ENCODE peak calls at places on chromosomes 1 and 21, in ten cellular contexts. O is AG10803, B is GM12864, A is lung, H is neural progenitor cell, V is ovary, U is dorsolateral prefrontal cortex, Z is GM12865, Q is astrocyte, I is brain microvascular endothelial cell. R is an unnamed sample.

GRCh38 chr1:175576870-175577269 is 166.5 kb downstream of the TNR start:
- DNase-seq in O (no peak), B (no peak), A (no peak), H (no peak), V (no peak), U (no peak), Z (no peak), Q (no peak), I (no peak), R (no peak)

GRCh38 chr1:101592861-101593260 is 356.0 kb downstream of the S1PR1 start:
- DNase-seq in O (no peak), B (no peak), A (no peak), H (no peak), V (no peak), U (no peak), Z (no peak), Q (peak), I (peak), R (peak)

GRCh38 chr1:243930822-243931671 is 81.0 kb upstream of the AKT3 start:
- DNase-seq in O (no peak), B (no peak), A (no peak), H (peak), V (no peak), U (no peak), Z (no peak), Q (peak), I (no peak), R (no peak)

GRCh38 chr1:65209005-65209885 is 61.2 kb downstream of the AK4 start:
- DNase-seq in O (peak), B (no peak), A (no peak), H (peak), V (no peak), U (no peak), Z (peak), Q (peak), I (peak), R (peak)

GRCh38 chr1:241639653-241640148 is 468 bp downstream of the CHML start:
- DNase-seq in O (peak), B (no peak), A (peak), H (peak), V (no peak), U (peak), Z (peak), Q (peak), I (peak), R (peak)

GRCh38 chr1:20731057-20731991 is 1.2 kb downstream of the SH2D5 start:
- DNase-seq in O (no peak), B (no peak), A (no peak), H (no peak), V (no peak), U (no peak), Z (no peak), Q (no peak), I (no peak), R (no peak)

GRCh38 chr1:7287013-7287412 is 484.1 kb upstream of the VAMP3 start:
- DNase-seq in O (no peak), B (no peak), A (no peak), H (no peak), V (no peak), U (no peak), Z (no peak), Q (no peak), I (no peak), R (no peak)

GRCh38 chr1:246219508-246220030 is 287.5 kb downstream of the SMYD3 start:
- DNase-seq in O (peak), B (no peak), A (no peak), H (peak), V (no peak), U (no peak), Z (peak), Q (peak), I (no peak), R (no peak)

GRCh38 chr1:11873954-11874562 is 15.3 kb upstream of the NPPB start:
- DNase-seq in O (no peak), B (no peak), A (no peak), H (no peak), V (no peak), U (no peak), Z (no peak), Q (no peak), I (no peak), R (no peak)

GRCh38 chr1:237670296-237670695 is 220.4 kb downstream of the ZP4 start:
- DNase-seq in O (no peak), B (no peak), A (no peak), H (no peak), V (no peak), U (no peak), Z (no peak), Q (no peak), I (no peak), R (no peak)

GRCh38 chr1:164787834-164788231 is 228.8 kb downstream of the PBX1 start:
- DNase-seq in O (no peak), B (no peak), A (no peak), H (no peak), V (no peak), U (no peak), Z (no peak), Q (no peak), I (no peak), R (no peak)

GRCh38 chr1:187383366-187383765 is 554.6 kb downstream of the PLA2G4A start:
- DNase-seq in O (no peak), B (no peak), A (no peak), H (peak), V (no peak), U (no peak), Z (no peak), Q (no peak), I (no peak), R (no peak)

GRCh38 chr1:204104331-204105222 is 31.7 kb downstream of the SOX13 start:
- DNase-seq in O (no peak), B (no peak), A (no peak), H (no peak), V (no peak), U (no peak), Z (no peak), Q (peak), I (peak), R (no peak)

GRCh38 chr1:1344672-1345361 is 4.4 kb downstream of the DVL1 start:
- DNase-seq in O (peak), B (no peak), A (no peak), H (no peak), V (no peak), U (no peak), Z (no peak), Q (peak), I (peak), R (peak)

GRCh38 chr1:58500036-58500435 is 46.5 kb downstream of the OMA1 start:
- DNase-seq in O (no peak), B (no peak), A (no peak), H (no peak), V (no peak), U (no peak), Z (no peak), Q (no peak), I (no peak), R (no peak)

GRCh38 chr1:204466416-204467405 is 27.9 kb downstream of the PIK3C2B start:
- DNase-seq in O (peak), B (no peak), A (no peak), H (no peak), V (no peak), U (peak), Z (no peak), Q (no peak), I (no peak), R (no peak)

GRCh38 chr1:91736999-91737615 is 148.8 kb downstream of the TGFBR3 start:
- DNase-seq in O (peak), B (no peak), A (peak), H (peak), V (no peak), U (no peak), Z (no peak), Q (peak), I (peak), R (peak)

GRCh38 chr1:26478159-26478558 is 5.9 kb downstream of the HMGN2 start:
- DNase-seq in O (no peak), B (no peak), A (no peak), H (no peak), V (no peak), U (no peak), Z (no peak), Q (no peak), I (no peak), R (no peak)

GRCh38 chr1:229620876-229621275 is 5.0 kb downstream of the TAF5L start:
- DNase-seq in O (peak), B (no peak), A (no peak), H (no peak), V (no peak), U (no peak), Z (no peak), Q (peak), I (no peak), R (peak)

GRCh38 chr1:112146201-112146715 is 156.8 kb upstream of the KCND3 start:
- DNase-seq in O (no peak), B (no peak), A (no peak), H (no peak), V (no peak), U (no peak), Z (no peak), Q (no peak), I (no peak), R (no peak)

GRCh38 chr1:109963864-109964263 is 20.7 kb upstream of the AHCYL1 start:
- DNase-seq in O (no peak), B (no peak), A (no peak), H (no peak), V (no peak), U (no peak), Z (no peak), Q (peak), I (no peak), R (peak)

GRCh38 chr1:209266590-209267172 is 316.8 kb upstream of the CAMK1G start:
- DNase-seq in O (no peak), B (no peak), A (no peak), H (no peak), V (no peak), U (no peak), Z (no peak), Q (peak), I (no peak), R (peak)

DNA sequence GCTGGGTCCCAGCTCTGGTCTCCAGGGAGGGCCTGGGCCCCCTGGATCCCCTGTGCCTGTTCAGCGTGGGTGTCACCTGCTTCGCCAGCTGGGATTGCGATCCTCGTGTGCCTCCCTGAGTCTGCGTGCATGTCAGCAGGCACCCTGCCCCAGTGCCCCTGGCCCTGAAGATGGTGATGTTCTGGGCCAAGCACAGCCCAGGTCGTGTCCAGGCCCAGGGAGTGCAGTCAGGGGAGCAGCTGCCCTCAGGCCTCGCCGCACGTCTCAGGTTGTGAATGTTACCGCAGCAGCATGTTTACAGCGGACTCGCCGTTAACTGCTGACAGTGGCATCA is 63.9 kb upstream of the DIP2A start:
- DNase-seq in O (no peak), B (no peak), A (no peak), H (no peak), V (no peak), U (no peak), Z (no peak), Q (no peak), I (no peak), R (no peak)
- H3K4me3 ChIP-seq in O (no peak), B (no peak), A (no peak), H (no peak), V (no peak), U (no peak), Z (no peak), Q (no peak), I (no peak), R (no peak)

GRCh38 chr1:223549740-223550139 is 115.8 kb downstream of the CAPN8 start:
- DNase-seq in O (no peak), B (no peak), A (no peak), H (no peak), V (no peak), U (no peak), Z (peak), Q (no peak), I (no peak), R (no peak)
- TF ChIP-seq CTCF in O (no peak), B (no peak), A (no peak), H (no peak), V (no peak), U (no peak), Z (peak), Q (no peak), I (no peak), R (no peak)

GRCh38 chr1:67619080-67619479 is 65.9 kb upstream of the GADD45A start:
- DNase-seq in O (peak), B (no peak), A (no peak), H (no peak), V (no peak), U (no peak), Z (no peak), Q (peak), I (no peak), R (peak)
- H3K4me3 ChIP-seq in O (no peak), B (no peak), A (no peak), H (no peak), V (no peak), U (no peak), Z (no peak), Q (peak), I (no peak), R (peak)

GRCh38 chr1:236489710-236490377 is 33.9 kb upstream of the LGALS8 start:
- DNase-seq in O (peak), B (no peak), A (no peak), H (peak), V (no peak), U (no peak), Z (peak), Q (peak), I (peak), R (peak)

GRCh38 chr1:236486315-236486714 is 37.5 kb upstream of the LGALS8 start:
- DNase-seq in O (no peak), B (no peak), A (no peak), H (no peak), V (no peak), U (no peak), Z (no peak), Q (no peak), I (no peak), R (no peak)

GRCh38 chr1:236480758-236481436 is 42.9 kb upstream of the LGALS8 start:
- DNase-seq in O (no peak), B (no peak), A (no peak), H (no peak), V (no peak), U (no peak), Z (no peak), Q (no peak), I (no peak), R (no peak)

DNA sequence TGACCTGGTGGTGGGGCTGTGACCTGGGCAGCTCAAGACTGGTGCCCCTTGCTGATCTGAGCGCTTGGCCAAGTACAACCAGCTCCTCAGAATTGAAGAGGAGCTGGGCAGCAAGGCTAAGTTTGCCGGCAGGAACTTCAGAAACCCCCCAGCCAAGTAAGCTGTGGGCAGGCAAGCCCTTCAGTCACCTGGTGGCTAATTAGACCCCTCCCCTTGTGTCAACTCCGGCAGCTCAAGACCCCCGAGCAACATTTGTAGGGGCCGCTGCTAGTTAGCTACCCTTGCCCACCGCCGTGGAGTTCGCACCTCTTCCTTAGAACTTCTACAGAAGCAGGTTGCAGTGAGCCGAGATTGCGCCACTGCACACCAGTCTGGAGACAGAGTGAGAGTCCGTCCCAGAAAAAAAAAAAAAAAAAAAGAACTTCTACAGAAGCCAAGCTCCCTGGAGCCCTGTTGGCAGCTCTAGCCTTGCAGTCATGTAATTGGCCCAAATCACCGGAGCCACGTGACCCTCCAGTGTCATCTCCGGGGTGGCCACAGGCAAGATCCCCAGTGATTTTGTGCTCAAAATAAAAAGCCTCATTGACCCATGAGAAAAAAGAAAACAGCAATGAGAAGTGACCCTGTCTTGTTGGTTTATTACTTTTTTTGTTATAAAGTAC is 39.3 kb upstream of the LGALS8 start:
- DNase-seq in O (no peak), B (no peak), A (no peak), H (no peak), V (no peak), U (no peak), Z (no peak), Q (no peak), I (no peak), R (no peak)
- TF ChIP-seq CTCF in O (no peak), B (no peak), A (no peak), H (no peak), V (no peak), U (no peak), Z (no peak), Q (no peak), I (no peak), R (no peak)

GRCh38 chr21:42636931-42637601 is 16.4 kb upstream of the PDE9A start:
- DNase-seq in O (no peak), B (no peak), A (no peak), H (no peak), V (no peak), U (peak), Z (no peak), Q (no peak), I (no peak), R (no peak)
- H3K4me3 ChIP-seq in O (no peak), B (no peak), A (no peak), H (no peak), V (no peak), U (no peak), Z (no peak), Q (no peak), I (no peak), R (no peak)

DNA sequence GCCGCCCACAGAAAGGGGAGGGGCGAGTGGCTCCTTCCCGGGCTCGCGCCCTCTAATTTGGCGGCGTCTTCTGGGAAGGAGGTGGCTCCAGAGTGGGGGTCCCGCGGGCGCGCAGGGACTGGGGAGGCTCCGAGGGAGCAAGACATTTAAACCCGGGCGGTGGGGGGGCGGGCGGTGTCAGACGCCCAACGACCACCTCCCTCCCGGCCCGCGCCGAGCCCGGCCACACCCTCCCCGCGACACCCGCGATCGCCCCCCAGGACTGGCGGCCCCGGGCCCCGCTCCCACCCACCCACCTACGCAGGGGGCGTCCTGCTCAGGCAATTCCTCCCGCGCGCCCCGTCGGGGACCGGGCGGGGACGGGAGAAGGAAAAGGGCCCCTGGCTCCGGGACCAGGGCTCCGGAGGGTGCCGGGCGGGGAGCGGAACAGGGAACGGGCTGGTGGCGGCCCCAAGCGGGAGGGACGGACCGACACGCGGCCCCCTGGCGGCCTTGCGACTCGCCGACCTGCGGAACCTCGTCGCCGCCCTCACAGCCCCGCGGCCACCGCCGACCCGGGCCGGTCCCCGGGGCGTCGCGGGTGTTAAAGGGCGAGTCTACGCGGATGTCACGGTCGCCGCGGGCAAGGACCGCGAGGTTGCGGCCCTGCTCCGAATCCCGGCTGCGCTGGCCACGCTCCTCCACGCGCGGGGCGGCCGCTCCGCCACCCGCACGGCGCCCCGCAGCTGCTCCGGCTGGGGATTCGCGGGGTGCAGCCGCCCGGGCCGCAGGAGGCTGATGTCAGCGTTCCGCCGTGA is 94.0 kb upstream of the FMN2 start:
- DNase-seq in O (no peak), B (no peak), A (no peak), H (peak), V (no peak), U (no peak), Z (no peak), Q (no peak), I (no peak), R (no peak)
- TF ChIP-seq CTCF in O (peak), B (no peak), A (no peak), H (peak), V (no peak), U (no peak), Z (no peak), Q (no peak), I (peak), R (no peak)

GRCh38 chr1:150548632-150549495 is at the start of gene ADAMTSL4:
- DNase-seq in O (peak), B (no peak), A (no peak), H (peak), V (peak), U (no peak), Z (peak), Q (peak), I (peak), R (peak)

GRCh38 chr1:150549496-150550221 is 451 bp downstream of the ADAMTSL4 start:
- DNase-seq in O (no peak), B (no peak), A (no peak), H (peak), V (peak), U (no peak), Z (no peak), Q (no peak), I (no peak), R (peak)

GRCh38 chr1:150551784-150552691 is 2.8 kb downstream of the ADAMTSL4 start:
- DNase-seq in O (peak), B (no peak), A (peak), H (peak), V (peak), U (no peak), Z (no peak), Q (peak), I (peak), R (peak)

GRCh38 chr1:150551049-150551783 is 2.0 kb downstream of the ADAMTSL4 start:
- DNase-seq in O (no peak), B (no peak), A (no peak), H (peak), V (no peak), U (no peak), Z (no peak), Q (no peak), I (no peak), R (peak)

GRCh38 chr1:150550222-150551048 is 1.2 kb downstream of the ADAMTSL4 start:
- DNase-seq in O (no peak), B (no peak), A (no peak), H (peak), V (peak), U (no peak), Z (no peak), Q (no peak), I (no peak), R (no peak)
- H3K4me3 ChIP-seq in O (peak), B (no peak), A (no peak), H (no peak), V (peak), U (no peak), Z (no peak), Q (no peak), I (no peak), R (peak)